ENCODE peak calls at places on chromosomes 2 and 18, in six cellular contexts. U is frontal cortex, N is Calu3, Y is psoas muscle, Q is HCT116, V is sigmoid colon. W is an unnamed sample.

GRCh38 chr2:232689152-232689910 is 7.8 kb upstream of the GIGYF2 start:
- DNase-seq in U (peak), N (peak), Y (peak), Q (no peak), V (no peak), W (no peak)

GRCh38 chr2:8543412-8544167 is 138.3 kb upstream of the ID2 start:
- DNase-seq in U (peak), N (no peak), Y (peak), Q (no peak), V (peak), W (peak)

GRCh38 chr2:190714958-190715357 is 66.1 kb downstream of the NAB1 start:
- DNase-seq in U (no peak), N (peak), Y (no peak), Q (peak), V (no peak), W (no peak)

GRCh38 chr18:36187826-36188721 is 777 bp downstream of the MOCOS start:
- DNase-seq in U (no peak), N (peak), Y (peak), Q (peak), V (no peak), W (no peak)

GRCh38 chr18:77162580-77162979 is 30.0 kb upstream of the MBP start:
- DNase-seq in U (no peak), N (no peak), Y (no peak), Q (no peak), V (no peak), W (no peak)

GRCh38 chr2:157404363-157404762 is 39.5 kb downstream of the CYTIP start:
- DNase-seq in U (no peak), N (no peak), Y (no peak), Q (no peak), V (no peak), W (peak)

GRCh38 chr2:1633092-1633721 is 111.1 kb downstream of the PXDN start:
- DNase-seq in U (no peak), N (no peak), Y (no peak), Q (no peak), V (peak), W (no peak)

GRCh38 chr2:48619526-48619925 is 1.9 kb downstream of the GTF2A1L start:
- DNase-seq in U (no peak), N (no peak), Y (no peak), Q (no peak), V (no peak), W (no peak)

GRCh38 chr2:105437708-105438103 is 38.9 kb upstream of the FHL2 start:
- DNase-seq in U (no peak), N (no peak), Y (no peak), Q (no peak), V (no peak), W (no peak)

GRCh38 chr2:159195719-159196118 is 90.8 kb downstream of the WDSUB1 start:
- DNase-seq in U (no peak), N (no peak), Y (no peak), Q (no peak), V (no peak), W (no peak)

GRCh38 chr18:64747803-64748202 is 598.9 kb upstream of the LINC00305 start:
- DNase-seq in U (no peak), N (no peak), Y (no peak), Q (no peak), V (no peak), W (no peak)

GRCh38 chr18:32707586-32707985 is 65.2 kb downstream of the KLHL14 start:
- DNase-seq in U (no peak), N (no peak), Y (no peak), Q (no peak), V (no peak), W (no peak)

GRCh38 chr18:63505566-63506335 is 29.0 kb downstream of the SERPINB5 start:
- DNase-seq in U (no peak), N (peak), Y (no peak), Q (peak), V (no peak), W (no peak)

GRCh38 chr2:235398321-235398720 is 95.5 kb upstream of the AGAP1 start:
- DNase-seq in U (no peak), N (no peak), Y (no peak), Q (no peak), V (no peak), W (no peak)

GRCh38 chr2:154402138-154402714 is 296.3 kb upstream of the KCNJ3 start:
- DNase-seq in U (peak), N (no peak), Y (no peak), Q (peak), V (no peak), W (no peak)

GRCh38 chr2:37367310-37367709 is 22.9 kb downstream of the QPCT start:
- DNase-seq in U (no peak), N (no peak), Y (no peak), Q (no peak), V (no peak), W (no peak)

GRCh38 chr18:68507781-68508180 is 207.1 kb downstream of the TMX3 start:
- DNase-seq in U (no peak), N (no peak), Y (no peak), Q (no peak), V (no peak), W (no peak)

GRCh38 chr18:3177902-3178687 is 41.7 kb downstream of the MYOM1 start:
- DNase-seq in U (no peak), N (no peak), Y (no peak), Q (no peak), V (peak), W (no peak)

GRCh38 chr18:49892148-49892924 is 79.0 kb upstream of the ACAA2 start:
- DNase-seq in U (no peak), N (no peak), Y (no peak), Q (peak), V (no peak), W (no peak)

GRCh38 chr2:98704499-98705332 is 26.2 kb downstream of the MGAT4A start:
- DNase-seq in U (no peak), N (no peak), Y (no peak), Q (no peak), V (no peak), W (no peak)

GRCh38 chr2:228367356-228367755 is 185.9 kb upstream of the SPHKAP start:
- DNase-seq in U (no peak), N (no peak), Y (no peak), Q (no peak), V (no peak), W (no peak)

GRCh38 chr2:1691366-1691765 is 52.9 kb downstream of the PXDN start:
- DNase-seq in U (no peak), N (no peak), Y (no peak), Q (no peak), V (no peak), W (no peak)

GRCh38 chr18:2994603-2995432 is 18.1 kb downstream of the LPIN2 start:
- DNase-seq in U (no peak), N (peak), Y (peak), Q (no peak), V (no peak), W (peak)

GRCh38 chr2:105883911-105884694 is 139.4 kb downstream of the NCK2 start:
- DNase-seq in U (no peak), N (no peak), Y (no peak), Q (no peak), V (no peak), W (no peak)

W was measured in activated T-helper 9 cell treated with anti-CD3 and anti-CD28 coated beads, Interleukin-2, amount 50 U/mL, for 16 hours.